ENCODE peak calls at places on chromosomes 2 and 18, in four cellular contexts. One of them, this sample, is unnamed.

GRCh38 chr18:63317556-63317946 is 2.0 kb downstream of the BCL2 start:
- DNase-seq in mesenchymal stem cell: no peak
- DNase-seq in IMR-90: no peak
- DNase-seq in H9: no peak
- DNase-seq in this sample: no peak

GRCh38 chr18:5288517-5288935 is 7.0 kb downstream of the ZBTB14 start:
- DNase-seq in IMR-90: no peak
- DNase-seq in H9: no peak
- DNase-seq in mesenchymal stem cell: no peak
- DNase-seq in this sample: no peak

GRCh38 chr2:65885266-65885665 is 452.9 kb upstream of the SPRED2 start:
- DNase-seq in H9: no peak
- DNase-seq in IMR-90: no peak
- DNase-seq in mesenchymal stem cell: no peak
- DNase-seq in this sample: no peak

GRCh38 chr2:134905168-134905567 is 13.5 kb upstream of the CCNT2 start:
- DNase-seq in IMR-90: no peak
- DNase-seq in H9: no peak
- DNase-seq in mesenchymal stem cell: no peak
- DNase-seq in this sample: no peak

GRCh38 chr2:147860009-147860408 is 15.2 kb downstream of the ACVR2A start:
- DNase-seq in IMR-90: no peak
- DNase-seq in mesenchymal stem cell: no peak
- DNase-seq in H9: peak; percentile 32
- DNase-seq in this sample: no peak

GRCh38 chr2:211996857-211997256 is 541.7 kb downstream of the ERBB4 start:
- DNase-seq in mesenchymal stem cell: no peak
- DNase-seq in IMR-90: no peak
- DNase-seq in H9: no peak
- DNase-seq in this sample: no peak

GRCh38 chr2:127355407-127356008 is 32.3 kb downstream of the MAP3K2 start:
- DNase-seq in IMR-90: no peak
- DNase-seq in H9: no peak
- DNase-seq in mesenchymal stem cell: peak; percentile 10
- DNase-seq in this sample: no peak

GRCh38 chr18:62420151-62420512 is 95.0 kb downstream of the TNFRSF11A start:
- DNase-seq in mesenchymal stem cell: peak; percentile 38
- DNase-seq in IMR-90: peak; percentile 34
- DNase-seq in H9: no peak
- DNase-seq in this sample: no peak

GRCh38 chr2:42554392-42554791 is 14.0 kb upstream of the MTA3 start:
- DNase-seq in H9: peak; percentile 49
- DNase-seq in mesenchymal stem cell: no peak
- DNase-seq in IMR-90: no peak
- DNase-seq in this sample: no peak
- H2AK5ac ChIP-seq in H9: no peak overlapping the region
- H2AK5ac ChIP-seq in mesenchymal stem cell: no peak overlapping the region
- H2AK5ac ChIP-seq in IMR-90: no peak overlapping the region
- H2AK5ac ChIP-seq in this sample: no peak overlapping the region

GRCh38 chr18:13379062-13379800 is 160.7 kb downstream of the LDLRAD4 start:
- DNase-seq in H9: no peak
- DNase-seq in IMR-90: no peak
- DNase-seq in mesenchymal stem cell: no peak
- DNase-seq in this sample: no peak
- H2AK5ac ChIP-seq in H9: no peak overlapping the region
- H2AK5ac ChIP-seq in IMR-90: no peak overlapping the region
- H2AK5ac ChIP-seq in mesenchymal stem cell: no peak overlapping the region
- H2AK5ac ChIP-seq in this sample: no peak overlapping the region

DNA sequence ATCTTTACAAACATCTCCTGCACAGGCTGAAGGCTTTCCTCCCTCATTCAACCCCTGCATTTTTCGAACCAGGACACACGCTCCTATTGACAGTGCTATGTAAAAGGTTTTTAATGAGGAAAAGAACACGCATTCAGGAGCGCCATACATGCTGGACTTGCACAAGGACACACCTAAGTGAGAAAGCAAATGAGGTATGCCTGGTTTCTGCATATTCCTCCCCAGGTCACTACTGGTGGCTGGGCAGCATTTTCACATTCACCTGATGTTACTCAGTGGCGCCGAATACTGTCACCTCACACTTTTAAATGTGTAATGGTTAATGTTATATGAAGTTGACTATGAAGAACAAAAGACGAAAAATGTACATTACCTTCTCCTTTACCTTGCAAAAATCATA is 150.6 kb downstream of the ANTXR1 start:
- DNase-seq in IMR-90: no peak
- DNase-seq in mesenchymal stem cell: no peak
- DNase-seq in H9: no peak
- DNase-seq in this sample: no peak
- H2AK5ac ChIP-seq in IMR-90: peak overlapping the region; percentile 98
- H2AK5ac ChIP-seq in mesenchymal stem cell: peak overlapping the region; percentile 60
- H2AK5ac ChIP-seq in H9: no peak overlapping the region
- H2AK5ac ChIP-seq in this sample: no peak overlapping the region

GRCh38 chr2:74512744-74513604 is 1.3 kb upstream of the TLX2 start:
- DNase-seq in IMR-90: no peak
- DNase-seq in H9: no peak
- DNase-seq in mesenchymal stem cell: no peak
- DNase-seq in this sample: no peak
- H2AK5ac ChIP-seq in IMR-90: peak overlapping the region; percentile 50
- H2AK5ac ChIP-seq in H9: no peak overlapping the region
- H2AK5ac ChIP-seq in mesenchymal stem cell: no peak overlapping the region
- H2AK5ac ChIP-seq in this sample: no peak overlapping the region

GRCh38 chr2:217953011-217953481 is 49.7 kb downstream of the TNS1 start:
- DNase-seq in IMR-90: no peak
- DNase-seq in mesenchymal stem cell: no peak
- DNase-seq in H9: no peak
- DNase-seq in this sample: no peak
- H2AK5ac ChIP-seq in IMR-90: no peak overlapping the region
- H2AK5ac ChIP-seq in mesenchymal stem cell: peak overlapping the region; percentile 20
- H2AK5ac ChIP-seq in H9: no peak overlapping the region
- H2AK5ac ChIP-seq in this sample: no peak overlapping the region

GRCh38 chr18:44732604-44733003 is 51.9 kb downstream of the SETBP1 start:
- DNase-seq in IMR-90: no peak
- DNase-seq in H9: no peak
- DNase-seq in mesenchymal stem cell: no peak
- DNase-seq in this sample: no peak

GRCh38 chr18:44729631-44730101 is 49.0 kb downstream of the SETBP1 start:
- DNase-seq in H9: no peak
- DNase-seq in mesenchymal stem cell: peak; percentile 97
- DNase-seq in IMR-90: peak; percentile 79
- DNase-seq in this sample: no peak

GRCh38 chr18:44731866-44732555 is 51.3 kb downstream of the SETBP1 start:
- DNase-seq in H9: no peak
- DNase-seq in IMR-90: peak; percentile 41
- DNase-seq in mesenchymal stem cell: peak; percentile 48
- DNase-seq in this sample: no peak

GRCh38 chr18:44733069-44733753 is 52.5 kb downstream of the SETBP1 start:
- DNase-seq in mesenchymal stem cell: peak; percentile 87
- DNase-seq in IMR-90: peak; percentile 86
- DNase-seq in H9: no peak
- DNase-seq in this sample: no peak

DNA sequence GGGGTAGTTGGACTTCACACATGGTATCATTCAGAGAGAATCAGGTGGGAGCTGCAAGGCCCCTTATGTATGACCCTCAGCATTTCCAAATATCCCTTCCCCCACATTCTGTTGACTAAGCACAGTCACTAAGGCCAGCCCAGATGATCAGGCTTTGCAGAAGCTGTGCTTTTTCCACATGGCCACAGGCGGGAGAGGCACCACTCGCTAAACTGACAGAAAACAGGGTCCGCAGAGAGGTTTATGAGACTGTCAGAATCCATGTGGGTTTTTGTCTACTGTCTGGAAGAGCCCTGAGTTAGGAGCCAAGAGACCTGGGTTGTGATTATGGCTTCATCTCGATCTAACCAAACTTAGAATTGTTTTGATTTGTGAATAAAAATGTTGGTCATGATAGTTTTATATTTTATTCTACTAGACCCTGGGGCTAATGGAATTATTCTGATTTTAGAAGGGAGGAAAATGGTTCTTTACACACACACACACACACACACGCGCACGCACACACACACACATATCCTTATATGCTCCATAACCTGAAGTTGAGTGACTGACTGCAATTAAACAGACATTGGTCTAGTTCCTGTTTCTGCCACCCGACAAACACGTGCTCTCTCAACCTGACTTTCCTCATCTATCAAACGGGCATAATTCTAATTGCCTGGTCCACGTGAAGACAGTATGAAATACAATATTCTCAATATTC is 50.6 kb downstream of the SETBP1 start:
- DNase-seq in mesenchymal stem cell: no peak
- DNase-seq in IMR-90: no peak
- DNase-seq in H9: no peak
- DNase-seq in this sample: no peak
- H2AK5ac ChIP-seq in mesenchymal stem cell: peak overlapping the region; percentile 61
- H2AK5ac ChIP-seq in IMR-90: peak overlapping the region; percentile 25
- H2AK5ac ChIP-seq in H9: no peak overlapping the region
- H2AK5ac ChIP-seq in this sample: no peak overlapping the region

DNA sequence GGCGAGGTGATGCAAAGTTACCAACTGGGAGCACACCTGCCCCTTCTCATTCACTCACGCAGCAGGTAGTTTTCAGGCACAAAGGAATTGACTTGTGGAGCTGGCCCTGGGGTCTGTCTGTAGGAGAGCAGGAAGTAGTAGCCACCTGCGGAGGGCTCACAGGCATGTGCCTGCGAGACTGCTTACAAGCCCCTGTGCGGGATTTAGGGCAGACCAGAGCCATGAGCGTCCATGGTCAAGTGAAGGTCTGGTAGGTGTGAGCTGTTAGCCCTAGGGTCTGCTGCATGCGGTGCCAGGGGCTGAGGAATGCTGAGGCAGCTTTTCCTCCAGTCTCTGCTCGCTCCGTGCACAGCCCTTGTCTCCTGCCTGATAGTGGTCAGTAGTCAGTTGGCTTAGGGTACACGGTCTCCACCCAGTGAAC is 18.9 kb downstream of the INPP4A start:
- DNase-seq in IMR-90: no peak
- DNase-seq in mesenchymal stem cell: no peak
- DNase-seq in H9: peak; percentile 68
- DNase-seq in this sample: no peak
- H2AK5ac ChIP-seq in IMR-90: peak overlapping the region; percentile 16
- H2AK5ac ChIP-seq in mesenchymal stem cell: no peak overlapping the region
- H2AK5ac ChIP-seq in H9: no peak overlapping the region
- H2AK5ac ChIP-seq in this sample: no peak overlapping the region